ENCODE peak calls at places on chromosomes 1 and 21, in six cellular contexts. One of them, this sample, is unnamed.
A peak's percentile ranks its signal among the peaks of the same experiment; 100 is the strongest.

GRCh38 chr1:43835141-43836021 is 98.2 kb upstream of the ARTN start:
- DNase-seq in trophoblast cell: no peak
- DNase-seq in H1: peak; percentile 13
- DNase-seq in mesenchymal stem cell: peak; percentile 96
- DNase-seq in neuronal stem cell: no peak
- DNase-seq in mesendoderm: no peak
- DNase-seq in this sample: peak; percentile 88

GRCh38 chr1:25651036-25651640 is 34.5 kb downstream of the MAN1C1 start:
- DNase-seq in neuronal stem cell: no peak
- DNase-seq in trophoblast cell: no peak
- DNase-seq in mesenchymal stem cell: no peak
- DNase-seq in H1: no peak
- DNase-seq in mesendoderm: no peak
- DNase-seq in this sample: no peak

GRCh38 chr1:148160048-148160395 is 7.9 kb upstream of the NBPF11 start:
- DNase-seq in neuronal stem cell: no peak
- DNase-seq in H1: no peak
- DNase-seq in trophoblast cell: no peak
- DNase-seq in mesenchymal stem cell: no peak
- DNase-seq in mesendoderm: no peak
- DNase-seq in this sample: no peak

GRCh38 chr1:240122639-240123604 is 31.2 kb downstream of the FMN2 start:
- DNase-seq in H1: no peak
- DNase-seq in neuronal stem cell: no peak
- DNase-seq in trophoblast cell: peak; percentile 26
- DNase-seq in mesendoderm: peak; percentile 42
- DNase-seq in mesenchymal stem cell: no peak
- DNase-seq in this sample: no peak

GRCh38 chr21:25963186-25963585 is 207.4 kb downstream of the APP start:
- DNase-seq in mesenchymal stem cell: peak; percentile 55
- DNase-seq in H1: no peak
- DNase-seq in trophoblast cell: peak; percentile 13
- DNase-seq in neuronal stem cell: no peak
- DNase-seq in mesendoderm: no peak
- DNase-seq in this sample: peak; percentile 34

GRCh38 chr21:18030248-18030647 is 211.1 kb upstream of the C21orf91 start:
- DNase-seq in mesendoderm: no peak
- DNase-seq in mesenchymal stem cell: no peak
- DNase-seq in neuronal stem cell: no peak
- DNase-seq in H1: no peak
- DNase-seq in trophoblast cell: no peak
- DNase-seq in this sample: no peak

GRCh38 chr1:160124709-160125478 is 9.3 kb downstream of the ATP1A2 start:
- DNase-seq in H1: no peak
- DNase-seq in neuronal stem cell: no peak
- DNase-seq in mesendoderm: peak; percentile 94
- DNase-seq in trophoblast cell: peak; percentile 95
- DNase-seq in mesenchymal stem cell: peak; percentile 85
- DNase-seq in this sample: peak; percentile 89

GRCh38 chr1:93672069-93672468 is 9.6 kb downstream of the BCAR3 start:
- DNase-seq in H1: no peak
- DNase-seq in trophoblast cell: peak; percentile 37
- DNase-seq in mesendoderm: no peak
- DNase-seq in neuronal stem cell: no peak
- DNase-seq in mesenchymal stem cell: peak; percentile 84
- DNase-seq in this sample: peak; percentile 93

GRCh38 chr1:54965624-54966340 is 14.6 kb upstream of the TMEM61 start:
- DNase-seq in trophoblast cell: peak; percentile 39
- DNase-seq in mesenchymal stem cell: peak; percentile 21
- DNase-seq in mesendoderm: no peak
- DNase-seq in H1: no peak
- DNase-seq in neuronal stem cell: no peak
- DNase-seq in this sample: peak; percentile 45

GRCh38 chr1:24294757-24295371 is 24.3 kb upstream of the GRHL3 start:
- DNase-seq in H1: no peak
- DNase-seq in mesenchymal stem cell: peak; percentile 94
- DNase-seq in trophoblast cell: peak; percentile 21
- DNase-seq in neuronal stem cell: no peak
- DNase-seq in mesendoderm: peak; percentile 67
- DNase-seq in this sample: no peak

GRCh38 chr1:76109404-76109803 is 34.9 kb downstream of the ST6GALNAC3 start:
- DNase-seq in trophoblast cell: no peak
- DNase-seq in H1: no peak
- DNase-seq in mesendoderm: no peak
- DNase-seq in mesenchymal stem cell: no peak
- DNase-seq in neuronal stem cell: no peak
- DNase-seq in this sample: no peak

GRCh38 chr1:18494304-18494703 is 13.6 kb downstream of the KLHDC7A start:
- DNase-seq in H1: no peak
- DNase-seq in mesenchymal stem cell: no peak
- DNase-seq in neuronal stem cell: no peak
- DNase-seq in mesendoderm: no peak
- DNase-seq in trophoblast cell: no peak
- DNase-seq in this sample: no peak

GRCh38 chr1:4005431-4005830 is 105.4 kb upstream of the C1orf174 start:
- DNase-seq in neuronal stem cell: no peak
- DNase-seq in H1: no peak
- DNase-seq in mesenchymal stem cell: no peak
- DNase-seq in mesendoderm: no peak
- DNase-seq in trophoblast cell: no peak
- DNase-seq in this sample: no peak

GRCh38 chr1:42162181-42162580 is 2.4 kb downstream of the GUCA2A start:
- DNase-seq in H1: no peak
- DNase-seq in neuronal stem cell: no peak
- DNase-seq in trophoblast cell: no peak
- DNase-seq in mesenchymal stem cell: no peak
- DNase-seq in mesendoderm: no peak
- DNase-seq in this sample: no peak

GRCh38 chr21:38817371-38818335 is 11.9 kb downstream of the ETS2 start:
- DNase-seq in neuronal stem cell: no peak
- DNase-seq in mesenchymal stem cell: peak; percentile 89
- DNase-seq in H1: no peak
- DNase-seq in mesendoderm: no peak
- DNase-seq in trophoblast cell: peak; percentile 40
- DNase-seq in this sample: peak; percentile 79

GRCh38 chr1:90045853-90046563 is 51.1 kb downstream of the ZNF326 start:
- DNase-seq in H1: no peak
- DNase-seq in mesendoderm: peak; percentile 54
- DNase-seq in trophoblast cell: peak; percentile 19
- DNase-seq in mesenchymal stem cell: peak; percentile 24
- DNase-seq in neuronal stem cell: peak; percentile 11
- DNase-seq in this sample: peak; percentile 21

GRCh38 chr21:32207096-32207716 is 71.6 kb downstream of the MIS18A start:
- DNase-seq in neuronal stem cell: no peak
- DNase-seq in mesendoderm: no peak
- DNase-seq in mesenchymal stem cell: no peak
- DNase-seq in trophoblast cell: peak; percentile 74
- DNase-seq in H1: no peak
- DNase-seq in this sample: no peak

GRCh38 chr21:36706951-36707762 is 8.2 kb downstream of the SIM2 start:
- DNase-seq in trophoblast cell: no peak
- DNase-seq in neuronal stem cell: peak; percentile 64
- DNase-seq in mesendoderm: peak; percentile 76
- DNase-seq in mesenchymal stem cell: no peak
- DNase-seq in H1: no peak
- DNase-seq in this sample: peak; percentile 37

GRCh38 chr1:162717548-162717947 is 73.0 kb upstream of the HSD17B7 start:
- DNase-seq in mesenchymal stem cell: no peak
- DNase-seq in trophoblast cell: no peak
- DNase-seq in neuronal stem cell: no peak
- DNase-seq in mesendoderm: no peak
- DNase-seq in H1: no peak
- DNase-seq in this sample: no peak

GRCh38 chr1:215530401-215530984 is 36.6 kb upstream of the KCTD3 start:
- DNase-seq in neuronal stem cell: no peak
- DNase-seq in mesenchymal stem cell: no peak
- DNase-seq in H1: no peak
- DNase-seq in mesendoderm: no peak
- DNase-seq in trophoblast cell: peak; percentile 67
- DNase-seq in this sample: no peak

GRCh38 chr1:103275725-103276124 is 167.4 kb upstream of the COL11A1 start:
- DNase-seq in mesenchymal stem cell: peak; percentile 29
- DNase-seq in H1: no peak
- DNase-seq in neuronal stem cell: no peak
- DNase-seq in trophoblast cell: no peak
- DNase-seq in mesendoderm: no peak
- DNase-seq in this sample: no peak

GRCh38 chr1:42258218-42258617 is 76.8 kb downstream of the FOXJ3 start:
- DNase-seq in H1: no peak
- DNase-seq in mesendoderm: no peak
- DNase-seq in mesenchymal stem cell: no peak
- DNase-seq in trophoblast cell: no peak
- DNase-seq in neuronal stem cell: no peak
- DNase-seq in this sample: no peak

GRCh38 chr1:166164646-166164994 is 2.2 kb downstream of the FAM78B start:
- DNase-seq in neuronal stem cell: no peak
- DNase-seq in trophoblast cell: no peak
- DNase-seq in H1: no peak
- DNase-seq in mesenchymal stem cell: no peak
- DNase-seq in mesendoderm: no peak
- DNase-seq in this sample: no peak
- H3K4me3 ChIP-seq in neuronal stem cell: no peak overlapping the region
- H3K4me3 ChIP-seq in trophoblast cell: no peak overlapping the region
- H3K4me3 ChIP-seq in H1: peak overlapping the region; percentile 62
- H3K4me3 ChIP-seq in mesenchymal stem cell: no peak overlapping the region
- H3K4me3 ChIP-seq in mesendoderm: no peak overlapping the region
- H3K4me3 ChIP-seq in this sample: no peak overlapping the region

GRCh38 chr1:77683836-77684148 is 1.3 kb upstream of the ZZZ3 start:
- DNase-seq in trophoblast cell: no peak
- DNase-seq in mesendoderm: no peak
- DNase-seq in neuronal stem cell: no peak
- DNase-seq in H1: no peak
- DNase-seq in mesenchymal stem cell: no peak
- DNase-seq in this sample: no peak
- H2BK5ac ChIP-seq in trophoblast cell: peak overlapping the region; percentile 28
- H2BK5ac ChIP-seq in mesendoderm: no peak overlapping the region
- H2BK5ac ChIP-seq in neuronal stem cell: peak overlapping the region; percentile 27
- H2BK5ac ChIP-seq in H1: peak overlapping the region; percentile 96
- H2BK5ac ChIP-seq in mesenchymal stem cell: peak overlapping the region; percentile 76
- H2BK5ac ChIP-seq in this sample: peak overlapping the region; percentile 90

DNA sequence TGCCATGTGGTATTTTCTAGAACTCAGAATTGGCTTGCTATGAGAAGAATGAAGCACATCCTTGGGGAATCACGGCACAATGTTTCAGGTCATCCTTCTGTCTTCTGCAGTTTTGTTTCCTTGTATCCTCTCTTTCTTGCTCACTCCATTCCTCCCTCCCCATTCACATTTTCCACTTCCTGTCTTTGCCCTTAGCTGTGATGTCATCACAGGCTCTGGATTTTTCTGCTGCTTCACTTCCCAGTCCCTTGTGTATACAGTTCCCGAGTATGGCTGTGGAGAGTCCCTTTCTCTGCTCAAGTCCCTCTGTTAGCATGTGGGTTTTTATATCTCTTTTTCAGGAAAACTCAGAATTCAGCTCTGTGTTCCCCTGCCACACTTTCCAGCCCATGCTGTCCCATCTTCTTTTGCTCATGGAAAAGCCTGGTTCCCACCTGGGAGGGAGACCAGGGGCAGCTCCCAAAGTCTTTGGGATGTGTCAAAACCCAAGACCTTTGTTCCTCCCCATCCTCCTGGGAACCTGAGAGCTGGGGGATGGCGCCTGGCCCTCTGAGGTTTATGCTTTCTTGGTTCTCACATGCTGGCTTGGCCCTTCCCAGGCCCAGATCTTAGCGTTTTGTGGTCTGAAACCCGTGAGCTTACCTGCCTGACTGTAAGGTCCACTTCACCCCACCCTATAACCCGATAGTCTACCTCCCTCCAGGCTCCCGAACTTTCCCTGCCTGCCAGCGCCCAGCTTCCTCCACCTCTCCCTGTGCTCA is 4.8 kb upstream of the RGS16 start:
- DNase-seq in neuronal stem cell: no peak
- DNase-seq in trophoblast cell: peak; percentile 63
- DNase-seq in H1: no peak
- DNase-seq in mesendoderm: no peak
- DNase-seq in mesenchymal stem cell: peak; percentile 93
- DNase-seq in this sample: peak; percentile 61
- H3K4me3 ChIP-seq in neuronal stem cell: no peak overlapping the region
- H3K4me3 ChIP-seq in trophoblast cell: no peak overlapping the region
- H3K4me3 ChIP-seq in H1: no peak overlapping the region
- H3K4me3 ChIP-seq in mesendoderm: no peak overlapping the region
- H3K4me3 ChIP-seq in mesenchymal stem cell: no peak overlapping the region
- H3K4me3 ChIP-seq in this sample: no peak overlapping the region

DNA sequence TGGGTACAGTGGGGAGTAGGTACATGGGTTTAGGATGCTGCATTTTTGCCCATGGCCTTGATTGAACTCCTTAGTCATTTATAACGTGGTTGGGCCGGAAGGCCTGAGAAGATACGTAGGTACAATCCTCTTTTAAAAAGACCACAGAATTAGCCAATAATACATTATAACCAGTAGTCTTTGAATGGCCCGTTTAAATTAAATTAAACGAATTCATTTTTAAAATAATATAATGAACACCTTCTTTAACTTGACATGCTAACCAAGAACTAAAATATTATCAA is 20.1 kb upstream of the ADAR start:
- DNase-seq in neuronal stem cell: no peak
- DNase-seq in trophoblast cell: no peak
- DNase-seq in mesendoderm: no peak
- DNase-seq in H1: no peak
- DNase-seq in mesenchymal stem cell: no peak
- DNase-seq in this sample: no peak
- H2BK5ac ChIP-seq in neuronal stem cell: no peak overlapping the region
- H2BK5ac ChIP-seq in trophoblast cell: no peak overlapping the region
- H2BK5ac ChIP-seq in mesendoderm: peak overlapping the region; percentile 78
- H2BK5ac ChIP-seq in H1: peak overlapping the region; percentile 41
- H2BK5ac ChIP-seq in mesenchymal stem cell: no peak overlapping the region
- H2BK5ac ChIP-seq in this sample: peak overlapping the region; percentile 97